ENCODE peak calls at places on chromosomes 2 and 18, in six cellular contexts. C is endothelial cell of umbilical vein, L is ovary, O is pancreas, D is IMR-90, N is Peyer's patch. A is an unnamed sample.

GRCh38 chr2:113211226-113212105 is 37.7 kb downstream of the PSD4 start:
- DNase-seq in C (no peak), L (no peak), O (no peak), D (peak; percentile 49), N (no peak), A (no peak)

GRCh38 chr2:222998459-222998858 is 53.5 kb upstream of the KCNE4 start:
- DNase-seq in C (no peak), L (no peak), O (no peak), D (no peak), N (no peak), A (no peak)

GRCh38 chr2:8479298-8479697 is 202.6 kb upstream of the ID2 start:
- DNase-seq in C (no peak), L (no peak), O (no peak), D (no peak), N (no peak), A (no peak)

GRCh38 chr2:24471662-24472061 is 19.4 kb upstream of the NCOA1 start:
- DNase-seq in C (no peak), L (no peak), O (no peak), D (no peak), N (no peak), A (no peak)

GRCh38 chr2:165791811-165792454 is 2.1 kb downstream of the GALNT3 start:
- DNase-seq in C (no peak), L (no peak), O (no peak), D (peak; percentile 45), N (no peak), A (no peak)

GRCh38 chr18:2186967-2187366 is 384.3 kb downstream of the METTL4 start:
- DNase-seq in C (no peak), L (no peak), O (no peak), D (no peak), N (no peak), A (no peak)

GRCh38 chr2:178266445-178266844 is 72.1 kb downstream of the OSBPL6 start:
- DNase-seq in C (no peak), L (no peak), O (no peak), D (no peak), N (no peak), A (no peak)

GRCh38 chr2:82994186-82994585 is 1464.9 kb downstream of the SUCLG1 start:
- DNase-seq in C (no peak), L (no peak), O (no peak), D (no peak), N (no peak), A (no peak)

GRCh38 chr2:163602196-163602595 is 133.6 kb downstream of the FIGN start:
- DNase-seq in C (no peak), L (no peak), O (no peak), D (no peak), N (no peak), A (no peak)

GRCh38 chr2:54879598-54880355 is 156.3 kb downstream of the EML6 start:
- DNase-seq in C (no peak), L (no peak), O (no peak), D (no peak), N (no peak), A (no peak)

GRCh38 chr2:67329951-67330350 is 67.2 kb upstream of the ETAA1 start:
- DNase-seq in C (no peak), L (no peak), O (no peak), D (no peak), N (no peak), A (no peak)

GRCh38 chr2:153770359-153770991 is 101.2 kb upstream of the GALNT13 start:
- DNase-seq in C (no peak), L (no peak), O (no peak), D (no peak), N (no peak), A (no peak)

GRCh38 chr2:238703436-238703835 is 144.4 kb upstream of the TWIST2 start:
- DNase-seq in C (no peak), L (no peak), O (no peak), D (no peak), N (no peak), A (no peak)

GRCh38 chr2:203532957-203533695 is 2.0 kb downstream of the RAPH1 start:
- DNase-seq in C (peak; percentile 39), L (no peak), O (no peak), D (peak; percentile 36), N (no peak), A (no peak)

GRCh38 chr2:59034791-59035190 is 793.7 kb upstream of the FANCL start:
- DNase-seq in C (no peak), L (peak; percentile 27), O (no peak), D (no peak), N (no peak), A (no peak)

GRCh38 chr18:9810994-9811393 is 74.8 kb upstream of the TXNDC2 start:
- DNase-seq in C (no peak), L (no peak), O (no peak), D (no peak), N (no peak), A (no peak)

GRCh38 chr2:239357954-239358754 is 42.7 kb downstream of the HDAC4 start:
- DNase-seq in C (no peak), L (no peak), O (no peak), D (peak; percentile 12), N (no peak), A (no peak)

GRCh38 chr2:37602040-37602439 is 69.4 kb downstream of the CDC42EP3 start:
- DNase-seq in C (no peak), L (no peak), O (no peak), D (no peak), N (no peak), A (no peak)

GRCh38 chr2:128305555-128306080 is 13.1 kb downstream of the HS6ST1 start:
- DNase-seq in C (no peak), L (no peak), O (peak; percentile 20), D (peak; percentile 75), N (no peak), A (no peak)

GRCh38 chr2:17813742-17814458 is 2.4 kb upstream of the MSGN1 start:
- DNase-seq in C (no peak), L (no peak), O (no peak), D (no peak), N (peak; percentile 59), A (no peak)

GRCh38 chr18:77131100-77131651 is 1.4 kb downstream of the MBP start:
- DNase-seq in C (no peak), L (peak; percentile 38), O (no peak), D (no peak), N (peak; percentile 59), A (peak; percentile 26)

GRCh38 chr2:231364961-231365810 is 30.3 kb upstream of the B3GNT7 start:
- DNase-seq in C (peak; percentile 92), L (no peak), O (no peak), D (peak; percentile 89), N (no peak), A (no peak)

DNA sequence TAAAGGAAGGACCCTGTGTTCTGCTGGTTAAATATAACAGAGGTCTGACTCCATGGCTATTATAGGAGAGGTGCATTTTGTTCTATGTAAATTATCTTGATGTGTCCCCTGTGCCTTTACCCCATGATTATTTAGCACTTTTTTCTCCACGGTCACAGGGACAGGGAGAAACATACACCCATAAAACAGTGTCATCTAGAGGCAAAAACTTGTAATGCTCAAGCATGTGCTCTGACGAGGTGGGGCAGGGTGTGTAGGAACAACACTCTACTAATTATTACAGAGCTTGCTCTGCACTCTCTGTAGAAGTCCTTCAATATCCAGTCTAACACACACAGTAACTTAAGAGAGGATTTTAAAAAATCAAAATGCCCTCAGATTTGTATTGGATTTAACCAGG is 187.9 kb downstream of the NEDD4L start:
- DNase-seq in C (peak; percentile 27), L (no peak), O (no peak), D (no peak), N (no peak), A (no peak)
- TF ChIP-seq CTCF in C (peak; percentile 19), L (no peak), O (peak; percentile 24), D (peak; percentile 34), N (no peak), A (no peak)

GRCh38 chr18:13610517-13610916 is 115.8 kb downstream of the FAM210A start:
- DNase-seq in C (peak; percentile 37), L (no peak), O (no peak), D (no peak), N (no peak), A (no peak)
- H3K27ac ChIP-seq in C (no peak overlapping the region), L (no peak overlapping the region), O (no peak overlapping the region), D (no peak overlapping the region), N (peak overlapping the region; percentile 77), A (no peak overlapping the region)

DNA sequence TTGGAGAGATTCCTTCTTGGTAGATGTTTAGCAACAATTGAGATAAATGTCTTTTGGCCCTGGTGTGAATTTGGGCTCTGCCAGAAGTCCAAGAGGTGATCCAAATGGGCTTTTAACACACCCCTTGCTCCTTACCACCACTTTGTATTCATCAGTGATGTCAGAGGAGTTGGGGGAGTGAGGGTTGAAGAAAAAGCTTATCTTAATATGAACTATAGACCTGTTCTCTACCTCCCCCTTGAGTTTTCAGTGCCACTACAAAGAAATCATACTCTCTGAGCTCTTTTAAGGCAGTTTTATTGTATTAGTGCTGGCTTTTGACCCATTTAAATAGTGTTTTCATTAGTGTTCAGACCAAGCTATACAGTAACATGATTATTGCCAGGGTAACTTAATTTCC is 229.1 kb downstream of the PHLPP1 start:
- DNase-seq in C (peak; percentile 38), L (no peak), O (no peak), D (no peak), N (no peak), A (no peak)
- TF ChIP-seq CTCF in C (no peak), L (no peak), O (no peak), D (no peak), N (no peak), A (no peak)

GRCh38 chr18:45291616-45292612 is 323.4 kb upstream of the SLC14A2 start:
- DNase-seq in C (no peak), L (no peak), O (no peak), D (no peak), N (no peak), A (no peak)

GRCh38 chr18:45290364-45290763 is 324.9 kb upstream of the SLC14A2 start:
- DNase-seq in C (no peak), L (no peak), O (no peak), D (no peak), N (no peak), A (no peak)

GRCh38 chr18:45284174-45284573 is 331.1 kb upstream of the SLC14A2 start:
- DNase-seq in C (no peak), L (no peak), O (no peak), D (no peak), N (no peak), A (no peak)

GRCh38 chr18:45285251-45285650 is 330.0 kb upstream of the SLC14A2 start:
- DNase-seq in C (no peak), L (no peak), O (no peak), D (no peak), N (no peak), A (no peak)

DNA sequence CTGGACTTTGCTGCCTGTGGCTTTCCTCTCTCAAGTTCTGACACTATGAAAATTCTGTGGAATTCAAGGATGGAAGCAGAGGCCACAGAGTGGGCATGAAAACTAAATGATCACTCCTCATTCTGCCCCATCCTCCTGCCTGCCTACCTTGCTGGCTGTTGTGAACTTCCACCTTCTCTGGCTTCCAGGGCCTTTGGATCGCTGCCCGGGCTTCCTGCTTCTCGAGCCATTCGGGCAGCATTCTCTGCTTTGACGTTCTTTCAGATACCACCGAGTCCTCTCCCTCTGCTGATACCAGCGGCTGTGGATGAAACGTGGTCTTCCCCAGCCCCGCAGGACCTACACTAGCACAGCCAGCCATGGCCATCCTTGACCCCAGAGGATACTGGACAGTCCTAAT is 327.7 kb upstream of the SLC14A2 start:
- DNase-seq in C (no peak), L (no peak), O (peak; percentile 61), D (no peak), N (no peak), A (no peak)
- H3K27ac ChIP-seq in C (no peak overlapping the region), L (no peak overlapping the region), O (no peak overlapping the region), D (no peak overlapping the region), N (no peak overlapping the region), A (no peak overlapping the region)

GRCh38 chr2:68722712-68723111 is 11.9 kb upstream of the ARHGAP25 start:
- DNase-seq in C (no peak), L (no peak), O (no peak), D (no peak), N (no peak), A (no peak)
- TF ChIP-seq CTCF in C (peak; percentile 1), L (no peak), O (no peak), D (no peak), N (no peak), A (no peak)